ENCODE peak calls at places on chromosome 10, in five cellular contexts. R is cardiac muscle cell; O is HCT116; A is neuronal stem cell; K is CD8-positive, alpha-beta memory T cell. Q is an unnamed sample.

GRCh38 chr10:28841625-28842024 is 164.3 kb downstream of the BAMBI start:
- DNase-seq in R (no peak), O (no peak), A (no peak), K (no peak), Q (no peak)

GRCh38 chr10:78416031-78416800 is 382.6 kb downstream of the RPS24 start:
- DNase-seq in R (no peak), O (no peak), A (no peak), K (no peak), Q (no peak)

GRCh38 chr10:92590623-92591549 is 2.0 kb upstream of the KIF11 start:
- DNase-seq in R (peak), O (peak), A (peak), K (no peak), Q (peak)

GRCh38 chr10:115969591-115969990 is 303.4 kb downstream of the GFRA1 start:
- DNase-seq in R (no peak), O (no peak), A (no peak), K (no peak), Q (no peak)

GRCh38 chr10:103692421-103693069 is 162.8 kb downstream of the SH3PXD2A start:
- DNase-seq in R (no peak), O (no peak), A (no peak), K (peak), Q (peak)

GRCh38 chr10:75102830-75103673 is 8.4 kb upstream of the SAMD8 start:
- DNase-seq in R (no peak), O (no peak), A (no peak), K (no peak), Q (no peak)

GRCh38 chr10:126262971-126263370 is 125.3 kb downstream of the ADAM12 start:
- DNase-seq in R (no peak), O (no peak), A (no peak), K (no peak), Q (no peak)

GRCh38 chr10:98047009-98047741 is 16.8 kb upstream of the CRTAC1 start:
- DNase-seq in R (no peak), O (no peak), A (no peak), K (no peak), Q (no peak)

GRCh38 chr10:110137142-110137545 is 70.3 kb upstream of the MXI1 start:
- DNase-seq in R (peak), O (peak), A (peak), K (peak), Q (peak)

GRCh38 chr10:110141185-110141584 is 66.2 kb upstream of the MXI1 start:
- DNase-seq in R (no peak), O (no peak), A (no peak), K (no peak), Q (no peak)

GRCh38 chr10:110141747-110142625 is 65.4 kb upstream of the MXI1 start:
- DNase-seq in R (peak), O (no peak), A (no peak), K (no peak), Q (no peak)

GRCh38 chr10:110134917-110135316 is 72.5 kb upstream of the MXI1 start:
- DNase-seq in R (no peak), O (no peak), A (no peak), K (no peak), Q (no peak)

DNA sequence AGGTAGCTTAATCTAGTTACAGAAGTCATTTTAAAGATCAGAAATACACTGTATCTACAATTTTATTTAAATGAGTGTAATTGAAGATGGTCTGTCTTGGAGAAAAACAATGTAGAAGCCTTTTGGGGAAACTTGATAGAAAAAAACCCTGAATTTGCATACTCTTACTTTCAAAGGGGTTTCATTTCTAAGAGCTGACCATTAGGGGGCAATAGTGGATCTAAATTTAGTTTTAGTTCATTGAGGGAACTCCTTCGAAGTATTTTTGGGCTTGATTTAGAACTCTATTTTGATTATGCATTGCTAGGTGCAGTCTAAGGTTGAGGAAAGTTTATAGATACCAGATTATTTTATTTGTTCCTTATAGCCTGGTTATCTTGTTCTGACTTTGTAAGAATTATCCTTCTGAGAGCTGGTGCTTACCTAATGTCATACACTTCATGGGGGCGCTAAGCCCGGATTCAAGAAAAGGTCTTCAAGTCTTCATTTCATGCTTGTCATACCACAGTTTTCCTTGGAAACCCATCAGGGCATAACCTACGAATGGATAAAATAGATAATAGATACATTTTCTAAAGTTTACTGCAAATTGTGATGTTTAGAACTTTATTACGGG is 69.1 kb upstream of the MXI1 start:
- DNase-seq in R (peak), O (peak), A (peak), K (peak), Q (no peak)
- H3K27ac ChIP-seq in R (no peak), O (no peak), A (no peak), K (no peak), Q (no peak)

DNA sequence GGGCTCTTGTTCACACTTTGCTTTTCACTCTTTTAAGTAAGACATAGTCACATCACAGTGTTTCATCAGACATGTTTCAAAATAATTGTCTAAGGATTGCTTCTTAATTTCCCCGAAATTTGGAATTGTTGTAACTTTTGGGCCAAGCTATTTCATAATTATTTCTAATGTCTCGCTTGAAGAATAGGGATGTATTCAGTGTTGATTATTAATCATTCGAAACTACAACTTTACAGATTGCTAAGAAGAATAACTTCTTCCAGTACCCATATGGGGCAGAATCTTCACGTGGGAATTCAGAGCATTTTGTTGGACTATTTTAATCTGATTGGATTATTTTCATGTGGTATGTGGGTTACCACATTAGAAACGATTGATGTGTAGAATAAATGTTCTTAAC is 92.9 kb downstream of the TCF7L2 start:
- DNase-seq in R (no peak), O (no peak), A (no peak), K (no peak), Q (no peak)
- H3K27ac ChIP-seq in R (no peak), O (no peak), A (no peak), K (no peak), Q (peak)

DNA sequence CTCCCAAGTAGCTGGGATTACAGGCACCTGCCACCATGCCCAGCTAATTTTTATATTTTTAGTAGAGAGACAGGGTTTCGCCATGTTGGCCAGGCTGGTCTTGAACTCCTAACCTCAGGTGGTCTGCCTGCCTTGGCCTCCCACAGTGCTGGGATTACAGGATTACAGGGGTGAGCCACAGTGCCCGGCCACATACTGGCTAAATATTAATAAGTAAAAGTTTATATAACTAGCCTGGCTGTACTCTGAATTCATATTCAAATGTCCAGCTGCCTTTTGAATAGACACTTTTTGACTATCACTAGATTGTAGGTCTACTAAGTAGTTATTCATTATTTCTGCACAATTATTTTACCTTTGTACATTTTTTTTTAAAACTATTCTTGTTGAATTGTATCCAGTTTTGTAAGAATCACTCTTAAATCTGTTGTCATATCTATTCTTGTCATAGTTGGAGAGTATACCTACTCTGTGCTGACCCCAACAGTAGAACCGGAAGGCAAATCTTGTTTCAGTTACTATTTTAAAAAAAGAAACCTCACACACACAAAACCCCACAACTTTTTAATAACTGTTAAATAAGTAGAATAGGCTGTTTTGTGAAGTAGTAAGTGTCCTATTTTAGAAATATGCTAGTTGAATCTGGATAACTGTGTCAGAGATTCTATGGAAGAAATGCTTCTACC is 29.6 kb downstream of the MINPP1 start:
- DNase-seq in R (no peak), O (no peak), A (no peak), K (no peak), Q (no peak)
- H3K27ac ChIP-seq in R (no peak), O (no peak), A (no peak), K (no peak), Q (no peak)

DNA sequence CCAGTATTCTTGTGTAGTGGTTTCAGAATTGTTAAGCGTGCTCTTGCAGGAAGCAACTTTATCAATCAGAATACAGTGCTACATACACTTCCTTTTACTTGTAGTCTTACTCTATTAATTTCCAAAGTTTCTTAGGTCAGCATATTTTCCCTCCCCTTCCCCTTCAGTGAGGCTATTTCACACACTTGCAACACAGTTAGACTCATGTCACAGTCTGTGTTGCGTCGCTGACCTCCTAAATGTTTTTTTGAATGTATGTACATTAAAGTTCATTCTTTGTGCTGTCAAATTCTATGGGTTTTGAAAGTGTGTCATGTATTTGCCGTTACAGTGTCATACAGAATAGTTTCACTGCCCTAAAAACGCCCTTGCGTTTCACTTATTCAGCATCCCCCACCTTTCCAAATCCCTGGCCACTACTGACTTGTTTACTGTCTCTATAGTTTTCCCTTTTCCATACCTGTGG is 5.4 kb upstream of the HKDC1 start:
- DNase-seq in R (no peak), O (no peak), A (no peak), K (no peak), Q (no peak)
- H3K27ac ChIP-seq in R (no peak), O (no peak), A (no peak), K (no peak), Q (no peak)

GRCh38 chr10:72227826-72228225 is 11.8 kb upstream of the ASCC1 start:
- DNase-seq in R (no peak), O (no peak), A (no peak), K (no peak), Q (no peak)
- H3K27ac ChIP-seq in R (peak), O (no peak), A (no peak), K (no peak), Q (no peak)

Q was measured in SJCRH30.